ENCODE peak calls at places on chromosome 11, in five cellular contexts. One of them, this sample, is unnamed.

GRCh38 chr11:65489706-65490310 is 9.0 kb upstream of the MALAT1 start:
- DNase-seq in stimulated activated CD4-positive, alpha-beta T cell treated with anti-CD3 and anti-CD28 coated beads, Interleukin-4, amount 100 ng/mL, for 1 hour: no peak
- DNase-seq in neural crest cell: no peak
- DNase-seq in mesothelial cell of epicardium: no peak
- DNase-seq in germinal center: no peak
- DNase-seq in this sample: no peak

GRCh38 chr11:69864589-69864929 is 45.3 kb upstream of the FGF3 start:
- DNase-seq in stimulated activated CD4-positive, alpha-beta T cell treated with anti-CD3 and anti-CD28 coated beads, Interleukin-4, amount 100 ng/mL, for 1 hour: no peak
- DNase-seq in neural crest cell: no peak
- DNase-seq in mesothelial cell of epicardium: no peak
- DNase-seq in germinal center: no peak
- DNase-seq in this sample: no peak

GRCh38 chr11:2443881-2444300 is 423 bp downstream of the TRPM5 start:
- DNase-seq in mesothelial cell of epicardium: no peak
- DNase-seq in stimulated activated CD4-positive, alpha-beta T cell treated with anti-CD3 and anti-CD28 coated beads, Interleukin-4, amount 100 ng/mL, for 1 hour: no peak
- DNase-seq in neural crest cell: no peak
- DNase-seq in germinal center: no peak
- DNase-seq in this sample: no peak

GRCh38 chr11:117039270-117039669 is 59.0 kb downstream of the SIK3 start:
- DNase-seq in neural crest cell: no peak
- DNase-seq in germinal center: no peak
- DNase-seq in stimulated activated CD4-positive, alpha-beta T cell treated with anti-CD3 and anti-CD28 coated beads, Interleukin-4, amount 100 ng/mL, for 1 hour: no peak
- DNase-seq in mesothelial cell of epicardium: no peak
- DNase-seq in this sample: no peak

GRCh38 chr11:65314501-65315203 is at the start of gene CDC42EP2:
- DNase-seq in stimulated activated CD4-positive, alpha-beta T cell treated with anti-CD3 and anti-CD28 coated beads, Interleukin-4, amount 100 ng/mL, for 1 hour: peak
- DNase-seq in mesothelial cell of epicardium: peak
- DNase-seq in germinal center: peak
- DNase-seq in neural crest cell: peak
- DNase-seq in this sample: peak

GRCh38 chr11:134449713-134450112 is 37.7 kb upstream of the B3GAT1 start:
- DNase-seq in mesothelial cell of epicardium: no peak
- DNase-seq in stimulated activated CD4-positive, alpha-beta T cell treated with anti-CD3 and anti-CD28 coated beads, Interleukin-4, amount 100 ng/mL, for 1 hour: no peak
- DNase-seq in germinal center: no peak
- DNase-seq in neural crest cell: no peak
- DNase-seq in this sample: no peak

GRCh38 chr11:61814242-61814957 is 2.4 kb downstream of the FADS1 start:
- DNase-seq in germinal center: no peak
- DNase-seq in stimulated activated CD4-positive, alpha-beta T cell treated with anti-CD3 and anti-CD28 coated beads, Interleukin-4, amount 100 ng/mL, for 1 hour: no peak
- DNase-seq in neural crest cell: no peak
- DNase-seq in mesothelial cell of epicardium: no peak
- DNase-seq in this sample: no peak

GRCh38 chr11:41235670-41236069 is 223.8 kb downstream of the LRRC4C start:
- DNase-seq in mesothelial cell of epicardium: no peak
- DNase-seq in stimulated activated CD4-positive, alpha-beta T cell treated with anti-CD3 and anti-CD28 coated beads, Interleukin-4, amount 100 ng/mL, for 1 hour: no peak
- DNase-seq in germinal center: no peak
- DNase-seq in neural crest cell: no peak
- DNase-seq in this sample: no peak

GRCh38 chr11:98793276-98793675 is 227.5 kb upstream of the CNTN5 start:
- DNase-seq in stimulated activated CD4-positive, alpha-beta T cell treated with anti-CD3 and anti-CD28 coated beads, Interleukin-4, amount 100 ng/mL, for 1 hour: no peak
- DNase-seq in germinal center: no peak
- DNase-seq in mesothelial cell of epicardium: no peak
- DNase-seq in neural crest cell: no peak
- DNase-seq in this sample: no peak

GRCh38 chr11:60777572-60777971 is 7.6 kb upstream of the MS4A10 start:
- DNase-seq in stimulated activated CD4-positive, alpha-beta T cell treated with anti-CD3 and anti-CD28 coated beads, Interleukin-4, amount 100 ng/mL, for 1 hour: no peak
- DNase-seq in germinal center: no peak
- DNase-seq in mesothelial cell of epicardium: no peak
- DNase-seq in neural crest cell: no peak
- DNase-seq in this sample: no peak

GRCh38 chr11:14372011-14372410 is 13.0 kb upstream of the RRAS2 start:
- DNase-seq in neural crest cell: no peak
- DNase-seq in stimulated activated CD4-positive, alpha-beta T cell treated with anti-CD3 and anti-CD28 coated beads, Interleukin-4, amount 100 ng/mL, for 1 hour: no peak
- DNase-seq in germinal center: no peak
- DNase-seq in mesothelial cell of epicardium: no peak
- DNase-seq in this sample: no peak

GRCh38 chr11:33542921-33543320 is 157.7 kb downstream of the C11orf91 start:
- DNase-seq in mesothelial cell of epicardium: peak
- DNase-seq in neural crest cell: peak
- DNase-seq in stimulated activated CD4-positive, alpha-beta T cell treated with anti-CD3 and anti-CD28 coated beads, Interleukin-4, amount 100 ng/mL, for 1 hour: peak
- DNase-seq in germinal center: peak
- DNase-seq in this sample: peak

GRCh38 chr11:113113801-113114451 is 152.7 kb downstream of the NCAM1 start:
- DNase-seq in neural crest cell: no peak
- DNase-seq in mesothelial cell of epicardium: no peak
- DNase-seq in stimulated activated CD4-positive, alpha-beta T cell treated with anti-CD3 and anti-CD28 coated beads, Interleukin-4, amount 100 ng/mL, for 1 hour: no peak
- DNase-seq in germinal center: no peak
- DNase-seq in this sample: no peak

GRCh38 chr11:31809857-31810778 is 1.0 kb downstream of the PAX6 start:
- DNase-seq in mesothelial cell of epicardium: peak
- DNase-seq in stimulated activated CD4-positive, alpha-beta T cell treated with anti-CD3 and anti-CD28 coated beads, Interleukin-4, amount 100 ng/mL, for 1 hour: no peak
- DNase-seq in neural crest cell: peak
- DNase-seq in germinal center: no peak
- DNase-seq in this sample: no peak

GRCh38 chr11:84719935-84720577 is 907.1 kb downstream of the DLG2 start:
- DNase-seq in stimulated activated CD4-positive, alpha-beta T cell treated with anti-CD3 and anti-CD28 coated beads, Interleukin-4, amount 100 ng/mL, for 1 hour: no peak
- DNase-seq in mesothelial cell of epicardium: peak
- DNase-seq in germinal center: no peak
- DNase-seq in neural crest cell: peak
- DNase-seq in this sample: no peak

GRCh38 chr11:6988506-6988905 is 31.6 kb downstream of the ZNF214 start:
- DNase-seq in stimulated activated CD4-positive, alpha-beta T cell treated with anti-CD3 and anti-CD28 coated beads, Interleukin-4, amount 100 ng/mL, for 1 hour: no peak
- DNase-seq in germinal center: no peak
- DNase-seq in neural crest cell: no peak
- DNase-seq in mesothelial cell of epicardium: no peak
- DNase-seq in this sample: no peak

GRCh38 chr11:57890521-57890920 is 128.9 kb downstream of the CTNND1 start:
- DNase-seq in stimulated activated CD4-positive, alpha-beta T cell treated with anti-CD3 and anti-CD28 coated beads, Interleukin-4, amount 100 ng/mL, for 1 hour: no peak
- DNase-seq in neural crest cell: no peak
- DNase-seq in germinal center: no peak
- DNase-seq in mesothelial cell of epicardium: no peak
- DNase-seq in this sample: no peak

GRCh38 chr11:101913631-101914030 is 1.2 kb upstream of the CEP126 start:
- DNase-seq in germinal center: no peak
- DNase-seq in neural crest cell: no peak
- DNase-seq in stimulated activated CD4-positive, alpha-beta T cell treated with anti-CD3 and anti-CD28 coated beads, Interleukin-4, amount 100 ng/mL, for 1 hour: no peak
- DNase-seq in mesothelial cell of epicardium: no peak
- DNase-seq in this sample: no peak

GRCh38 chr11:37788141-37788877 is 1190.3 kb upstream of the RAG2 start:
- DNase-seq in germinal center: no peak
- DNase-seq in neural crest cell: no peak
- DNase-seq in mesothelial cell of epicardium: no peak
- DNase-seq in stimulated activated CD4-positive, alpha-beta T cell treated with anti-CD3 and anti-CD28 coated beads, Interleukin-4, amount 100 ng/mL, for 1 hour: no peak
- DNase-seq in this sample: no peak

GRCh38 chr11:22677153-22677890 is 10.9 kb downstream of the GAS2 start:
- DNase-seq in neural crest cell: no peak
- DNase-seq in mesothelial cell of epicardium: no peak
- DNase-seq in stimulated activated CD4-positive, alpha-beta T cell treated with anti-CD3 and anti-CD28 coated beads, Interleukin-4, amount 100 ng/mL, for 1 hour: no peak
- DNase-seq in germinal center: no peak
- DNase-seq in this sample: no peak

GRCh38 chr11:64750361-64751054 is 6.6 kb upstream of the RASGRP2 start:
- DNase-seq in mesothelial cell of epicardium: no peak
- DNase-seq in stimulated activated CD4-positive, alpha-beta T cell treated with anti-CD3 and anti-CD28 coated beads, Interleukin-4, amount 100 ng/mL, for 1 hour: no peak
- DNase-seq in germinal center: no peak
- DNase-seq in neural crest cell: no peak
- DNase-seq in this sample: no peak

GRCh38 chr11:16280256-16280682 is 76.1 kb downstream of the SOX6 start:
- DNase-seq in neural crest cell: no peak
- DNase-seq in germinal center: no peak
- DNase-seq in mesothelial cell of epicardium: no peak
- DNase-seq in stimulated activated CD4-positive, alpha-beta T cell treated with anti-CD3 and anti-CD28 coated beads, Interleukin-4, amount 100 ng/mL, for 1 hour: no peak
- DNase-seq in this sample: no peak

GRCh38 chr11:101686514-101686913 is 102.7 kb upstream of the TRPC6 start:
- DNase-seq in neural crest cell: no peak
- DNase-seq in germinal center: no peak
- DNase-seq in mesothelial cell of epicardium: peak
- DNase-seq in stimulated activated CD4-positive, alpha-beta T cell treated with anti-CD3 and anti-CD28 coated beads, Interleukin-4, amount 100 ng/mL, for 1 hour: no peak
- DNase-seq in this sample: no peak

This sample was measured in progenitor cell of endocrine pancreas.